ENCODE peak calls at places on chromosomes 6 and 20, in eight cellular contexts. D is cardiac muscle cell; P is GM13976; H is activated T-cell treated with anti-CD3 and anti-CD28 coated beads for 1 hour; E is midbrain; B is T-helper 9 cell; T is CD4-positive, alpha-beta T cell; I is stromal cell of bone marrow. K is an unnamed sample.

GRCh38 chr6:3287976-3288707 is 29.4 kb downstream of the PSMG4 start:
- DNase-seq in D (no peak), P (no peak), H (no peak), E (no peak), B (no peak), T (no peak), I (no peak), K (no peak)

GRCh38 chr6:109117346-109118035 is 22.2 kb downstream of the CEP57L1 start:
- DNase-seq in D (no peak), P (no peak), H (no peak), E (no peak), B (no peak), T (no peak), I (no peak), K (peak; percentile 71)

GRCh38 chr6:138477913-138478539 is 21.3 kb downstream of the NHSL1 start:
- DNase-seq in D (no peak), P (no peak), H (no peak), E (no peak), B (no peak), T (no peak), I (no peak), K (no peak)

GRCh38 chr20:31833130-31833930 is 12.1 kb downstream of the FOXS1 start:
- DNase-seq in D (peak; percentile 60), P (peak; percentile 87), H (peak; percentile 38), E (no peak), B (peak; percentile 55), T (peak; percentile 43), I (no peak), K (peak; percentile 50)

GRCh38 chr6:144715344-144715743 is 430.2 kb downstream of the UTRN start:
- DNase-seq in D (no peak), P (no peak), H (no peak), E (no peak), B (no peak), T (no peak), I (no peak), K (no peak)

GRCh38 chr6:105453968-105454367 is 51.1 kb upstream of the PREP start:
- DNase-seq in D (no peak), P (no peak), H (no peak), E (peak; percentile 15), B (no peak), T (no peak), I (no peak), K (no peak)

GRCh38 chr6:164045082-164045481 is 630.6 kb downstream of the QKI start:
- DNase-seq in D (no peak), P (no peak), H (no peak), E (no peak), B (no peak), T (no peak), I (no peak), K (no peak)

GRCh38 chr20:15658295-15658694 is 915.0 kb downstream of the KIF16B start:
- DNase-seq in D (no peak), P (no peak), H (no peak), E (peak; percentile 5), B (no peak), T (no peak), I (no peak), K (no peak)

GRCh38 chr6:53375851-53376250 is 27.1 kb upstream of the ELOVL5 start:
- DNase-seq in D (peak; percentile 67), P (no peak), H (no peak), E (no peak), B (no peak), T (no peak), I (no peak), K (no peak)